ENCODE peak calls at places on chromosomes 5 and 9, in four cellular contexts. C, L, O and M are unnamed samples.

GRCh38 chr5:8675182-8675581 is 806.2 kb downstream of the MTRR start:
- DNase-seq in L (no peak), C (no peak), O (no peak), M (no peak)

GRCh38 chr9:124078641-124079040 is 67.1 kb downstream of the LHX2 start:
- DNase-seq in C (no peak), O (no peak), L (no peak), M (no peak)

GRCh38 chr9:13786131-13786530 is 506.6 kb upstream of the MPDZ start:
- DNase-seq in C (no peak), L (no peak), O (peak), M (no peak)

GRCh38 chr5:59328801-59329296 is 564.7 kb downstream of the PDE4D start:
- DNase-seq in L (no peak), C (no peak), O (no peak), M (no peak)

GRCh38 chr5:122999947-123000563 is 36.5 kb downstream of the PPIC start:
- DNase-seq in L (peak), C (peak), O (peak), M (peak)

GRCh38 chr9:34158362-34158869 is 20.4 kb upstream of the UBAP1 start:
- DNase-seq in L (no peak), O (no peak), C (no peak), M (peak)

GRCh38 chr5:131996210-131997025 is 15.0 kb downstream of the ACSL6 start:
- DNase-seq in C (no peak), L (no peak), O (peak), M (peak)

GRCh38 chr9:13446261-13446660 is 166.8 kb upstream of the MPDZ start:
- DNase-seq in C (no peak), O (no peak), L (no peak), M (no peak)

GRCh38 chr5:175464414-175465233 is 13.7 kb upstream of the SFXN1 start:
- DNase-seq in C (peak), L (peak), O (peak), M (peak)

GRCh38 chr9:23088932-23089364 is 642.3 kb downstream of the DMRTA1 start:
- DNase-seq in L (no peak), C (peak), O (no peak), M (no peak)

GRCh38 chr9:134413890-134414731 is 87.9 kb downstream of the RXRA start:
- DNase-seq in O (peak), L (peak), C (no peak), M (no peak)

GRCh38 chr5:170297589-170298462 is at the start of gene LCP2:
- DNase-seq in L (no peak), C (no peak), O (no peak), M (no peak)

GRCh38 chr5:41871866-41872265 is 1.6 kb upstream of the OXCT1 start:
- DNase-seq in O (no peak), L (peak), C (no peak), M (no peak)

GRCh38 chr5:41869150-41869738 is 981 bp downstream of the OXCT1 start:
- DNase-seq in C (peak), O (peak), L (peak), M (no peak)

GRCh38 chr5:41870621-41871048 is 410 bp upstream of the OXCT1 start:
- DNase-seq in L (no peak), C (no peak), O (no peak), M (no peak)

GRCh38 chr5:41874512-41875060 is 4.4 kb upstream of the OXCT1 start:
- DNase-seq in O (no peak), L (no peak), C (no peak), M (no peak)

GRCh38 chr5:41869739-41870620 is at the start of gene OXCT1:
- DNase-seq in C (peak), O (peak), L (peak), M (peak)
- TF ChIP-seq POLR2A in C (no peak), O (peak), L (no peak), M (peak)

GRCh38 chr5:75053286-75054109 is 1.1 kb upstream of the GCNT4 start:
- DNase-seq in O (peak), L (peak), C (peak), M (peak)
- TF ChIP-seq POLR2A in O (peak), L (no peak), C (no peak), M (no peak)

GRCh38 chr9:127903557-127904475 is 4.4 kb upstream of the ST6GALNAC6 start:
- DNase-seq in C (peak), L (peak), O (peak), M (peak)
- TF ChIP-seq POLR2A in C (no peak), L (no peak), O (peak), M (peak)

DNA sequence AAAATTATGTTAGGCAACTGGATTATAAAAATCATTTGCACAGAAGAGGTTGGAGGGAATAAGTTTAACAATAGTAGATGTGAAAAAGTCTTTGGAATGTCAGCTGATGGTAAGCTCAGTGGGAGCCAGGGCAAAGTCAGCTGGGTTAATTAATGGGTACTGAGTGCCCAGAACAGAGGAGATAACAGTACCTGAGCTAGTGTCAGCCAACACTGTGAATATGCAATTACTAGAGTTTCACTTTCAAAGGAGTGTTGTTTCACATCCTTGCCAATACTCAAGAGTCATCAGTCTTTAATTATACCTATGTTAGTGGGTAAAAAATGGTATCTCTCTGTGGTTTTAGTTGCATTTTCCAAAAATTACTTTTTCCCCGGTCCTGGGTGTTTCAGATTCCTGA is 135.1 kb downstream of the KIF4B start:
- DNase-seq in L (no peak), C (no peak), O (no peak), M (no peak)
- TF ChIP-seq POLR2A in L (no peak), C (no peak), O (no peak), M (no peak)

DNA sequence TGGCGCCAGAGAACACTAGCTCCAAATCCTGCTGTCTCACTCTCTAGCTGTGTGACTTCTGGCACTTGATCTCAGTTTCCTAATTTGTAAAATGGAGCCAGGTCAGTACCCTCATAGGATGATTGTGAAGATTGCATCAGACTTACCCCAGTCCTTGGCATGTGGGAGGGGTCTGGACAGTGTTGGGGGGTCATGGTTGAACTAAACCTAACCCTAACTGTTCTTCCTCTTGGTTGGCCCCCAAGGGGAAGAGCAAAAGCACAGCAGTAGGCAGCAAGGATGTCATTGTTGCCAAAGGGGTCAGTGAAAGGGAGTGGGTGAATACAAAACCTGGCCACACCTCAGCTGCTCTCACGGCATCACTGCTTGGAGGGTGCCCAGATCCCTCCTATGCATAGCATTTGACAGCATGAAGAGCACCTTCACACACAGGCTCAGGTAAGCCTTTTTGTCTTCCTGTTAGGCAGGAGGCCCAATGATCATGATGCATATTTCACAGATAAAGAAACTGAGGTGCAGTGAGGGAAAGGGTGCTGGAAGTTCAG is 15.7 kb upstream of the CXCL14 start:
- DNase-seq in O (no peak), L (no peak), C (no peak), M (no peak)
- TF ChIP-seq POLR2A in O (no peak), L (no peak), C (no peak), M (no peak)

GRCh38 chr5:172789687-172790495 is 18.9 kb upstream of the DUSP1 start:
- DNase-seq in C (peak), L (no peak), O (no peak), M (peak)

GRCh38 chr5:172792693-172793570 is 21.9 kb upstream of the DUSP1 start:
- DNase-seq in L (no peak), C (no peak), O (no peak), M (no peak)

GRCh38 chr5:172791726-172792445 is 20.9 kb upstream of the DUSP1 start:
- DNase-seq in C (no peak), O (no peak), L (no peak), M (no peak)

GRCh38 chr5:172790496-172790889 is 19.5 kb upstream of the DUSP1 start:
- DNase-seq in L (no peak), O (no peak), C (no peak), M (no peak)

DNA sequence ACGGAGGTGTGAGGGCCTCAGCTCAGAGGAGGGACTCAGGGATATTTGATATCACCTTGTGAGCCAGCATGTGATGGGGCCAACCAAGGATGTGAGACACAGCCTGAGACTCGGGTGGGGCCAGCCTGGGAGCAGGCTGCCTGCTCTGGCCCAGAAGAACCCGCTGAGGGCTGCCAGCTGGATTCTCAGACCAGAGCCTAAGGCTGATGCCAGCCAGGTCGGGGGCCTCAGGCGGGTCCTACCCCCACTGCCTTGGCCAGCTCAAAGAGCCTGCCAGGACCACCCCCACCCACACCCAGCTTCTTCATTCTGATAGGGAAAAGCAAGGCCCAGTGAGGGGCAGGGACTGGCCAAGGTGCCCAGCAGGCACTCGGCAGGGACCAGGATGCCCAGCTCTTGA is 20.3 kb upstream of the DUSP1 start:
- DNase-seq in O (no peak), C (no peak), L (no peak), M (peak)
- TF ChIP-seq POLR2A in O (no peak), C (no peak), L (no peak), M (no peak)

GRCh38 chr5:17996002-17996401 is 361.7 kb downstream of the TAF11L14 start:
- DNase-seq in C (no peak), L (no peak), O (no peak), M (peak)
- TF ChIP-seq POLR2A in C (no peak), L (no peak), O (no peak), M (no peak)